ENCODE peak calls at places on chromosomes 2 and 18, in six cellular contexts. V, E, Y, H, R and F are unnamed samples.
A peak's percentile ranks its signal among the peaks of the same experiment; 100 is the strongest.

GRCh38 chr2:138689705-138690104 is 90.5 kb downstream of the NXPH2 start:
- DNase-seq in Y (no peak), H (no peak), R (peak; percentile 17), E (no peak), V (no peak), F (no peak)

GRCh38 chr2:24313744-24314632 is 46.3 kb downstream of the ITSN2 start:
- DNase-seq in E (no peak), V (peak; percentile 30), H (no peak), R (no peak), Y (no peak), F (no peak)

GRCh38 chr2:120052597-120052996 is 39.7 kb downstream of the EPB41L5 start:
- DNase-seq in V (no peak), H (no peak), Y (no peak), R (no peak), E (peak; percentile 48), F (no peak)

GRCh38 chr2:101057051-101057933 is 55.2 kb downstream of the RPL31 start:
- DNase-seq in R (no peak), E (no peak), V (no peak), H (no peak), Y (no peak), F (no peak)

GRCh38 chr18:77654302-77654701 is 404.7 kb downstream of the GALR1 start:
- DNase-seq in E (no peak), R (no peak), H (no peak), V (no peak), Y (no peak), F (no peak)

GRCh38 chr2:102735431-102736130 is 26.2 kb upstream of the TMEM182 start:
- DNase-seq in E (peak; percentile 30), H (peak; percentile 52), R (peak; percentile 59), V (no peak), Y (no peak), F (no peak)

GRCh38 chr18:14974576-14974975 is 226.6 kb downstream of the ANKRD30B start:
- DNase-seq in E (no peak), Y (no peak), R (no peak), H (no peak), V (peak; percentile 95), F (no peak)

GRCh38 chr2:38690499-38691420 is 24.8 kb downstream of the GALM start:
- DNase-seq in R (peak; percentile 62), E (peak; percentile 82), Y (no peak), H (no peak), V (peak; percentile 96), F (no peak)

GRCh38 chr2:230879271-230879882 is 14.6 kb downstream of the ITM2C start:
- DNase-seq in V (no peak), H (no peak), E (no peak), Y (no peak), R (no peak), F (peak; percentile 57)

GRCh38 chr18:13440277-13441248 is 222.0 kb downstream of the LDLRAD4 start:
- DNase-seq in R (peak; percentile 75), V (no peak), Y (no peak), E (no peak), H (no peak), F (peak; percentile 40)

GRCh38 chr2:134778372-134778771 is 59.6 kb upstream of the TMEM163 start:
- DNase-seq in E (no peak), V (no peak), H (peak; percentile 30), R (peak; percentile 46), Y (no peak), F (no peak)
- H3K36me3 ChIP-seq in E (no peaks in the 10 kb centered on the region), V (no peaks in the 10 kb centered on the region), H (no peaks in the 10 kb centered on the region), R (no peaks in the 10 kb centered on the region), Y (no peaks in the 10 kb centered on the region), F (no peaks in the 10 kb centered on the region)

DNA sequence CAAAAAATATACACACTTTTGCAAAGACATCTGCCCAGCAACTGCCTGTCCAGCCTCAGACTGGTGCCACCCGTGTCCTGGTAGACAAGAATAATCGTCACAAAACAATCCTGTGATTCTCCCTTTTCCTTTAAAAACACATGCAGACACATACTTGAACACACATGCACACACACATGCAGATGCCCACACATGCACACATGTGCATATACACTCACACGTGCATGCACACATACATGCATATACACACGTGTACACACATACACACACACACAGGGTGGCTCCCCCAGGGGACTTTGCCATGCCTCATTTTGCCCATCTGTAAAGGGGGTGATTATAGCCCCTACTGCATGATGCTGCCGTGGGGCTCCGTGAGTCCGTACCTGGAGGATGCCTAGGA is 24.9 kb upstream of the ALPP start:
- DNase-seq in H (no peak), E (no peak), R (no peak), V (no peak), Y (no peak), F (peak; percentile 35)
- H3K27me3 ChIP-seq in H (peaks cover 52% of the 10 kb centered on the region), E (peaks cover 57% of the 10 kb centered on the region), R (peaks cover 31% of the 10 kb centered on the region), V (peaks cover 4% of the 10 kb centered on the region), Y (peaks cover 14% of the 10 kb centered on the region), F (peaks cover 58% of the 10 kb centered on the region)

GRCh38 chr2:168336786-168337388 is 89.5 kb upstream of the STK39 start:
- DNase-seq in H (peak; percentile 75), E (no peak), R (peak; percentile 85), V (peak; percentile 92), Y (peak; percentile 62), F (no peak)
- TF ChIP-seq CTCF in H (peak; percentile 63), E (peak; percentile 26), R (peak; percentile 81), V (peak; percentile 89), Y (peak; percentile 7), F (no peak)

DNA sequence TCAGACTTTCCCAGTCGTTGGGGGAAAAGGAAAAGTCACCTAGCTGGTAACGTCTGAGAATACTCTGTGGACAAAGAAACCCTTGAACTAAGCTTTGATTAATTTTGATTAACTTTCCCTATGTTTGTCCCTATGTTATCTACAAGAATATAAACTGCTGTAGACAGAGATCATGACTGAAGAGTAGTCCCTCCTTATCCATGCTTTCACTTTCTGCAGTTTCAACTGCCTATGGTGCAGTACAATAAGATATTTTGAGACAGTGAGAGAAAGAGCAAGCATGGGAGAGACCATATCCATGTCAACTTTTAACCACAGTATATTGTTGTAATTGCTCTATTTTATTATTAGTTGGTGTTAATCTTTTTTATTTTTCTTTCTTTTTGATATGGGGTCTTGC is 31.8 kb downstream of the TXNL1 start:
- DNase-seq in Y (no peak), E (no peak), H (no peak), R (no peak), V (no peak), F (no peak)
- H3K36me3 ChIP-seq in Y (no peaks in the 10 kb centered on the region), E (peaks cover 43% of the 10 kb centered on the region), H (peaks cover 91% of the 10 kb centered on the region), R (no peaks in the 10 kb centered on the region), V (peaks cover 51% of the 10 kb centered on the region), F (peaks cover 8% of the 10 kb centered on the region)

GRCh38 chr2:45650851-45651414 is 542 bp upstream of the PRKCE start:
- DNase-seq in V (peak; percentile 95), R (peak; percentile 97), H (peak; percentile 94), Y (peak; percentile 76), E (peak; percentile 99), F (peak; percentile 98)

GRCh38 chr2:45652090-45653050 is 895 bp downstream of the PRKCE start:
- DNase-seq in V (peak; percentile 36), Y (no peak), E (peak; percentile 72), R (peak; percentile 39), H (peak; percentile 36), F (peak; percentile 80)

GRCh38 chr2:45649855-45650806 is 1.3 kb upstream of the PRKCE start:
- DNase-seq in H (peak; percentile 82), R (peak; percentile 80), E (peak; percentile 73), V (peak; percentile 58), Y (peak; percentile 61), F (peak; percentile 92)

GRCh38 chr2:45653125-45653524 is 1.6 kb downstream of the PRKCE start:
- DNase-seq in V (no peak), R (no peak), H (no peak), Y (no peak), E (no peak), F (no peak)

DNA sequence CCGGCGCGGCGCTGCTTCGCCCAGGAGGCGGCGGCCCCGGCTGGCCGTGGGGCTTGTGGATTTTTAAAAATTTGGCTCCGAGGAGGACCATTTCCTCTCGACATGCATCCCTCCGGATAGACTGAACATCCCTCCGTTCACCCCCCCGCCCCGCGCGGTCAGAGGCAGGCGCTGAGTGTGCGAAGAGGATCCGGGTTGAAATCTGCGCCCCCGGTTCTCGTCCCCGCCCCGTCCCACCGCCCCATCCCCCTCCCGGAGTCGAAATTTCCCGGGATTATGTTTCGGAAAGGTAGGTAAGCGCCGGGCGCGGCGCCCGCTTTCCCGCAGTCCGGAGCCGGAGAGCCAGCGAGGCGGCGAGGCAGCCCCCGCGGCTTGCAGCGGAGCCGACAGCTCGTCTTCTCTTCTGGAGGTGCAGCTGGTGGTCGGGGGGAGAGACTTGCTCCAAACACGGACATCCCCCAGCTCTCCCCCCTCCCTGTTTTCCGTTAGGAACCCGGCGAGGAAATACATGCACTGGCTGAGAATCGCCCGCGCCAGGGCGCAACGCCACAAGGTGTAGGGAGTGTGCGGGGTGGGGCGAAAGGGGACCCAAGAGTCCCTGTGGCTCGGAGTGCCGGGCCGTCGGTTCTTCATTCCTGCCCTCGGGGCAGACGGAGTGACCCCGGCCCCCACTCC is at the start of gene PRKCE:
- DNase-seq in V (peak; percentile 47), H (peak; percentile 61), E (no peak), Y (peak; percentile 59), R (peak; percentile 62), F (peak; percentile 87)
- H3K27me3 ChIP-seq in V (no peaks in the 10 kb centered on the region), H (no peaks in the 10 kb centered on the region), E (peaks cover 13% of the 10 kb centered on the region), Y (no peaks in the 10 kb centered on the region), R (no peaks in the 10 kb centered on the region), F (no peaks in the 10 kb centered on the region)

GRCh38 chr2:237797253-237797652 is 1.3 kb upstream of the RBM44 start:
- DNase-seq in Y (no peak), E (no peak), H (no peak), V (no peak), R (no peak), F (no peak)

GRCh38 chr2:237790353-237790752 is 8.2 kb upstream of the RBM44 start:
- DNase-seq in E (peak; percentile 14), V (peak; percentile 17), R (no peak), H (no peak), Y (no peak), F (no peak)

GRCh38 chr2:237786936-237787335 is 11.6 kb upstream of the RBM44 start:
- DNase-seq in V (no peak), Y (no peak), H (no peak), R (no peak), E (peak; percentile 5), F (no peak)

DNA sequence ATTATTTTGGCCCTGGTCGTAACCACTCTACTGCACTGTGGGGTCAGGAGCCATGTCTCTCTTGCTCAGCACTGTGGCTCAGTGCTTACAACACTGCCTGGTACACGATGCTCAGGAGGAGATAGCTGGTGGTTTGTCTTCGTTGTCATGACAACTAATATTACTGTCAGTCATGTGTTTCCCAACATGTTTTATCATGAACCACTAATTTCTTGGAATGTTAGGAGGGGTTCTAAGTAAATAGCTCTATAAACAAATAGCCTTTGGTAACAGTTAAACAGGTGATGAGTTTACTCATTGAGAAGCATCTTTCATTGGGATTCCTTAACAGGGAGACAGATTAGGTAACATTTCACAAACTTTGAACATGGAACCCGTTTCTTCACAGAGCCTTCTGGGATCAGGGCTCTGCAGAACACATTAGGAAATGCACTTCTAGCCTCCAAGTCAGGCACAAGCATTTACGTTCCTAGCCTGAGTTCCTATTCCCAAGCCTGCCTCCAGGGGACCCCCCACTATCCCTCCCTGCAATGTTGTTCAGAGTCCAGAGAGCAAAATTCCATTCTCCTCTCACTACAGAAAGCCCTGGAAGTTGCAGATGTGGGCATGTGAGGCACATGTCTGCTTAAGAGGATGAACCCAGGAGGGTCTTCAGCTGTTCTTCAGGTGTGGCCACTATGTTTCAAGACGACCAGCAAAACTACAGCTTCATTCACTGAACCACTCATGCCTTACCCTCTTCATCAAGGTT is 6.4 kb upstream of the RBM44 start:
- DNase-seq in V (peak; percentile 19), H (no peak), E (peak; percentile 43), R (no peak), Y (no peak), F (no peak)
- TF ChIP-seq CTCF in V (peak; percentile 38), H (no peak), E (peak; percentile 50), R (no peak), Y (no peak), F (no peak)